ENCODE peak calls at places on chromosomes 16 and 17, in five cellular contexts. T is mesothelial cell of epicardium, A is progenitor cell of endocrine pancreas, H is fibroblast of pulmonary artery, K is cardiac fibroblast. Y is an unnamed sample.

GRCh38 chr16:1826691-1827573 is at the start of the genes FAHD1 and HAGH:
- DNase-seq in T (peak), A (peak), H (peak), K (peak), Y (peak)

GRCh38 chr17:48497103-48497502 is 33.7 kb downstream of the HOXB1 start:
- DNase-seq in T (no peak), A (no peak), H (peak), K (peak), Y (no peak)

GRCh38 chr17:37779554-37779953 is 34.7 kb upstream of the HNF1B start:
- DNase-seq in T (no peak), A (no peak), H (peak), K (peak), Y (no peak)

GRCh38 chr17:35387496-35387895 is 14.1 kb upstream of the SLFN11 start:
- DNase-seq in T (no peak), A (no peak), H (no peak), K (no peak), Y (no peak)

GRCh38 chr17:14201595-14201994 is 35.1 kb downstream of the CDRT15 start:
- DNase-seq in T (no peak), A (no peak), H (no peak), K (no peak), Y (no peak)

GRCh38 chr17:50501054-50501453 is 7.2 kb upstream of the MYCBPAP start:
- DNase-seq in T (no peak), A (no peak), H (no peak), K (peak), Y (peak)

GRCh38 chr17:50055426-50056216 is at the start of gene ITGA3:
- DNase-seq in T (peak), A (peak), H (peak), K (peak), Y (peak)

GRCh38 chr17:17132746-17133145 is 73.4 kb downstream of the PLD6 start:
- DNase-seq in T (no peak), A (no peak), H (no peak), K (no peak), Y (no peak)

GRCh38 chr16:1543085-1543896 is 9.8 kb downstream of the TMEM204 start:
- DNase-seq in T (no peak), A (no peak), H (peak), K (peak), Y (peak)

GRCh38 chr17:45271603-45272002 is 9.7 kb upstream of the SPATA32 start:
- DNase-seq in T (no peak), A (no peak), H (no peak), K (no peak), Y (no peak)

GRCh38 chr17:1153795-1154546 is 25.8 kb downstream of the ABR start:
- DNase-seq in T (no peak), A (no peak), H (peak), K (peak), Y (no peak)

GRCh38 chr16:31386157-31386984 is 6.8 kb upstream of the ITGAD start:
- DNase-seq in T (no peak), A (no peak), H (peak), K (peak), Y (peak)

GRCh38 chr16:55527885-55528284 is 19.0 kb downstream of the LPCAT2 start:
- DNase-seq in T (no peak), A (no peak), H (no peak), K (no peak), Y (no peak)

GRCh38 chr16:56781565-56781964 is 51.6 kb downstream of the NUP93 start:
- DNase-seq in T (no peak), A (no peak), H (no peak), K (no peak), Y (no peak)

GRCh38 chr17:49680314-49680713 is 2.4 kb upstream of the SPOP start:
- DNase-seq in T (no peak), A (no peak), H (no peak), K (no peak), Y (no peak)

GRCh38 chr17:72056727-72057290 is 64.0 kb upstream of the SOX9 start:
- DNase-seq in T (no peak), A (no peak), H (no peak), K (no peak), Y (no peak)

GRCh38 chr16:82440336-82440735 is 186.4 kb upstream of the CDH13 start:
- DNase-seq in T (no peak), A (no peak), H (no peak), K (no peak), Y (no peak)

GRCh38 chr16:82439678-82440293 is 187.0 kb upstream of the CDH13 start:
- DNase-seq in T (no peak), A (no peak), H (peak), K (peak), Y (peak)
- TF ChIP-seq CTCF in T (no peak), A (peak), H (peak), K (peak), Y (peak)

GRCh38 chr17:47066841-47067682 is 88.0 kb upstream of the RPRML start:
- DNase-seq in T (peak), A (peak), H (peak), K (peak), Y (peak)
- TF ChIP-seq CTCF in T (no peak), A (peak), H (peak), K (no peak), Y (no peak)

GRCh38 chr16:324201-324450 is 28.4 kb downstream of the AXIN1 start:
- DNase-seq in T (no peak), A (no peak), H (no peak), K (no peak), Y (no peak)
- TF ChIP-seq CTCF in T (no peak), A (no peak), H (no peak), K (no peak), Y (no peak)

DNA sequence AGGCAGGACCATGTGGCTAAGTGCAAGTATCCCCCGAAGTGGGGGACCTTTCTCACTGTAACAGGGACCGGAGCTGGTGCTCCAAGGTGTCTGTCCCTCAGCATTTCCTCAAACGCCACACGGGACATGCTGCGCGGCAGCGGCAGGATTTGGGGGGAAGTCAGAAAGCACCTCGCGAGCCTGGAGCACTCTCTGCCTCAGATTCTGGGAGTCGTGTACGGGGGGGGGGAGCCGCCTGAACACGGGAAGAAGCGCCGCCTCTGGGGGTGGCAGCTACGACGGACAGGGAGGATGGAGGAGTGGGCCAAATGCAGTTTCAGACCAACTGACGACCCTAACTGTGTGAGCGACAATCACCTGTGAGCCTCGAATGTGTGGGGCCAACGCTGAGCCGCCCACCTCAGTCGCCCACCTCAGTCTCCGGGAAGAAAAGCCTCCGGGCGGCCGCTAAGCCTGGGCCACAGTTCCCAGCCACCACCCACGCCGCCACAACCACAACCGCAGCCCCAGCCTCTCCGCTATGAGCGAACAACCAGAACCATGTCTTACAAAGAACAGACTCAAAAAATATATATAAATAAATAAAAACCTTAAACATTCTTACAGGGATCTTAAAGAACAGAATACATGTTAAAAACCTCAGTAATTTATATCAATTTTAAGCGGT is 8.8 kb upstream of the TRAP1 start:
- DNase-seq in T (no peak), A (no peak), H (no peak), K (no peak), Y (no peak)
- TF ChIP-seq CTCF in T (no peak), A (no peak), H (no peak), K (no peak), Y (no peak)

DNA sequence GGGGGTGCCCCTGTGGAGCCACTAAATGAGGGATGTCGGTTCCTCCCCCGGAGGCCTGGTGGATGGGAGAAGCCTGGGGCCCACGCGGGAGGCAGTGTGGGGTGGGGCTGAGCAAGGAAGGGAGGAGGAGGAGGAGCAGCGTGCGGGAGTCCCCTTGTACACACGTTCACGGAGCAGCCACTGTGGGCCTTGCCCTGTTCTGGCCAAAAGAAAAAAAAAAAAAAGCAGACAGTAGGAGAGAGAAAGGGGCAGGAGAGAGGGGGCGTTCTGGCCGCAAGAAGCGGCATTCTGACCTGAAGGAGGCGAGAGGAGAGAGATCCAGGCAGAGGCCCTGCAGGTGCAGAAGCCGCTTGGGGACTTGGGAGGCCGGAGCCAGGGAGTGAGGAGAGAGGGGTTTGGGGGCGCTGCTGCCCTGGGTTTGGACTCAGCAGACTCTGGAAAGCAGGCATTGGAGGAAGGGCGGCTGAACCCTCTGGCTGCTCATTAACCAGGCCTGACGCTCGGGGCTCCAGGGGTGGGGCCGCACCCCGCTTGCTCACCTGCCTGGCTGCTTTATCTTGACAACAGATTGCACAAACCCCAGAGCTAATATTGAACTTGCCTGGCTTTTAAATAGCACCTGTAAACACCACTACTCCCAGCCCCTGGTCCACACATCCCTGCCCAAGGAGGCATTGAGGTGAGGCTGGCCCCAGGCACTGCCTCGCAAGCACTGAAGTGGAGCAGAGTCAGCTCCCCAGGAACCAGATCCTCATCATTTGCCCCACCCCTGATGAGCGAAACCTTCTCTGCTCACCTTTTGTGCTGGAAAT is 190.5 kb upstream of the GSE1 start:
- DNase-seq in T (peak), A (peak), H (no peak), K (no peak), Y (peak)
- TF ChIP-seq CTCF in T (no peak), A (peak), H (no peak), K (no peak), Y (no peak)

GRCh38 chr16:4339455-4339854 is 11.7 kb downstream of the PAM16 start:
- DNase-seq in T (no peak), A (no peak), H (no peak), K (no peak), Y (no peak)

GRCh38 chr16:4341250-4341649 is 9.9 kb downstream of the PAM16 start:
- DNase-seq in T (no peak), A (no peak), H (no peak), K (no peak), Y (no peak)

GRCh38 chr16:4338712-4339299 is 12.3 kb downstream of the PAM16 start:
- DNase-seq in T (no peak), A (no peak), H (no peak), K (no peak), Y (no peak)

GRCh38 chr16:4340443-4340842 is 10.7 kb downstream of the PAM16 start:
- DNase-seq in T (no peak), A (no peak), H (no peak), K (no peak), Y (no peak)

DNA sequence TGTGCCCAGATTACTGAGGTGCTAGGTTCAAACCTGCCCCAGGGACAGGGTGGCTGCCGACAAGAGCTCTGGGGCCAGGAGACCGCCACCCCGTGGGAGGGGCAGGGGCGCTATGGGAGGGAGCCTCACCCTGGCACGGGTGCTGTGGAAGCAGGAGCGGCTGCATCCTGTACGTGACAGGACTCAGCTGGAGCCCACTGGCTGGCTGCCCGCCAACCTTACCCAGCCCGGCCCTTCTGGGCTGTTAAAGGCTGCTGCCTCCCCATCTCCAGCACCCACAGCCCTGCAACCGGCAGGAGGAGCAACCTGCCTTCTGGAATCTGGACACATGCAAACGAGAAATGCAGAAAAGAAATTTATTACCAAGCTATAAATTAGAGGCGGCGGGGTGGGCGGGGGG is 11.2 kb downstream of the PAM16 start:
- DNase-seq in T (peak), A (no peak), H (peak), K (peak), Y (no peak)
- TF ChIP-seq CTCF in T (no peak), A (no peak), H (peak), K (peak), Y (no peak)

Y was measured in Calu3.